ENCODE peak calls at places on chromosomes 13 and 19, in seven cellular contexts. One of them, this sample, is unnamed.

GRCh38 chr13:37751025-37751424 is 118.5 kb downstream of the TRPC4 start:
- DNase-seq in transverse colon: no peak
- DNase-seq in heart left ventricle: no peak
- DNase-seq in aorta: no peak
- DNase-seq in cardiac muscle cell: no peak
- DNase-seq in AG04450: no peak
- DNase-seq in CD4-positive, CD25-positive, alpha-beta regulatory T cell: no peak
- DNase-seq in this sample: no peak

GRCh38 chr13:80010286-80010831 is 330.6 kb downstream of the SPRY2 start:
- DNase-seq in CD4-positive, CD25-positive, alpha-beta regulatory T cell: no peak
- DNase-seq in cardiac muscle cell: no peak
- DNase-seq in transverse colon: no peak
- DNase-seq in heart left ventricle: no peak
- DNase-seq in AG04450: no peak
- DNase-seq in aorta: no peak
- DNase-seq in this sample: no peak

GRCh38 chr19:45506991-45507863 is at the start of gene VASP:
- DNase-seq in CD4-positive, CD25-positive, alpha-beta regulatory T cell: peak; percentile 85
- DNase-seq in AG04450: no peak
- DNase-seq in heart left ventricle: peak; percentile 91
- DNase-seq in cardiac muscle cell: peak; percentile 90
- DNase-seq in transverse colon: peak; percentile 96
- DNase-seq in aorta: peak; percentile 92
- DNase-seq in this sample: peak; percentile 86

GRCh38 chr19:55196803-55197202 is 12.5 kb downstream of the PTPRH start:
- DNase-seq in CD4-positive, CD25-positive, alpha-beta regulatory T cell: no peak
- DNase-seq in aorta: no peak
- DNase-seq in cardiac muscle cell: no peak
- DNase-seq in transverse colon: no peak
- DNase-seq in AG04450: no peak
- DNase-seq in heart left ventricle: no peak
- DNase-seq in this sample: no peak

GRCh38 chr19:31698352-31698751 is 349.1 kb upstream of the TSHZ3 start:
- DNase-seq in heart left ventricle: no peak
- DNase-seq in AG04450: no peak
- DNase-seq in aorta: no peak
- DNase-seq in CD4-positive, CD25-positive, alpha-beta regulatory T cell: no peak
- DNase-seq in transverse colon: no peak
- DNase-seq in cardiac muscle cell: no peak
- DNase-seq in this sample: no peak

GRCh38 chr13:113305208-113305607 is 8.2 kb downstream of the LAMP1 start:
- DNase-seq in CD4-positive, CD25-positive, alpha-beta regulatory T cell: no peak
- DNase-seq in aorta: no peak
- DNase-seq in heart left ventricle: no peak
- DNase-seq in cardiac muscle cell: no peak
- DNase-seq in transverse colon: no peak
- DNase-seq in AG04450: no peak
- DNase-seq in this sample: no peak

GRCh38 chr13:73039201-73040108 is 19.4 kb upstream of the KLF5 start:
- DNase-seq in aorta: no peak
- DNase-seq in heart left ventricle: no peak
- DNase-seq in transverse colon: no peak
- DNase-seq in AG04450: no peak
- DNase-seq in CD4-positive, CD25-positive, alpha-beta regulatory T cell: no peak
- DNase-seq in cardiac muscle cell: peak; percentile 12
- DNase-seq in this sample: no peak

GRCh38 chr13:86758116-86758515 is 913.1 kb upstream of the SLITRK5 start:
- DNase-seq in transverse colon: no peak
- DNase-seq in aorta: no peak
- DNase-seq in heart left ventricle: no peak
- DNase-seq in cardiac muscle cell: no peak
- DNase-seq in CD4-positive, CD25-positive, alpha-beta regulatory T cell: no peak
- DNase-seq in AG04450: no peak
- DNase-seq in this sample: no peak

GRCh38 chr13:20170931-20171330 is 10.1 kb upstream of the GJA3 start:
- DNase-seq in CD4-positive, CD25-positive, alpha-beta regulatory T cell: no peak
- DNase-seq in AG04450: no peak
- DNase-seq in transverse colon: no peak
- DNase-seq in aorta: no peak
- DNase-seq in heart left ventricle: no peak
- DNase-seq in cardiac muscle cell: no peak
- DNase-seq in this sample: no peak

GRCh38 chr13:26961890-26962615 is 201.5 kb upstream of the GPR12 start:
- DNase-seq in aorta: no peak
- DNase-seq in transverse colon: peak; percentile 82
- DNase-seq in heart left ventricle: no peak
- DNase-seq in AG04450: no peak
- DNase-seq in CD4-positive, CD25-positive, alpha-beta regulatory T cell: no peak
- DNase-seq in cardiac muscle cell: no peak
- DNase-seq in this sample: no peak

GRCh38 chr19:12782424-12783225 is 7.3 kb upstream of the HOOK2 start:
- DNase-seq in CD4-positive, CD25-positive, alpha-beta regulatory T cell: peak; percentile 95
- DNase-seq in cardiac muscle cell: peak; percentile 93
- DNase-seq in AG04450: no peak
- DNase-seq in aorta: peak; percentile 93
- DNase-seq in transverse colon: peak; percentile 90
- DNase-seq in heart left ventricle: peak; percentile 94
- DNase-seq in this sample: peak; percentile 79

GRCh38 chr19:12784394-12784870 is 6.9 kb upstream of the JUNB start:
- DNase-seq in cardiac muscle cell: no peak
- DNase-seq in CD4-positive, CD25-positive, alpha-beta regulatory T cell: peak; percentile 27
- DNase-seq in AG04450: no peak
- DNase-seq in heart left ventricle: no peak
- DNase-seq in aorta: no peak
- DNase-seq in transverse colon: no peak
- DNase-seq in this sample: no peak

GRCh38 chr19:12782174-12782423 is 6.7 kb upstream of the HOOK2 start:
- DNase-seq in cardiac muscle cell: no peak
- DNase-seq in aorta: no peak
- DNase-seq in CD4-positive, CD25-positive, alpha-beta regulatory T cell: no peak
- DNase-seq in heart left ventricle: no peak
- DNase-seq in transverse colon: no peak
- DNase-seq in AG04450: no peak
- DNase-seq in this sample: no peak

GRCh38 chr19:12783849-12784393 is 7.4 kb upstream of the JUNB start:
- DNase-seq in cardiac muscle cell: no peak
- DNase-seq in AG04450: no peak
- DNase-seq in aorta: peak; percentile 79
- DNase-seq in CD4-positive, CD25-positive, alpha-beta regulatory T cell: no peak
- DNase-seq in heart left ventricle: peak; percentile 82
- DNase-seq in transverse colon: peak; percentile 73
- DNase-seq in this sample: no peak

DNA sequence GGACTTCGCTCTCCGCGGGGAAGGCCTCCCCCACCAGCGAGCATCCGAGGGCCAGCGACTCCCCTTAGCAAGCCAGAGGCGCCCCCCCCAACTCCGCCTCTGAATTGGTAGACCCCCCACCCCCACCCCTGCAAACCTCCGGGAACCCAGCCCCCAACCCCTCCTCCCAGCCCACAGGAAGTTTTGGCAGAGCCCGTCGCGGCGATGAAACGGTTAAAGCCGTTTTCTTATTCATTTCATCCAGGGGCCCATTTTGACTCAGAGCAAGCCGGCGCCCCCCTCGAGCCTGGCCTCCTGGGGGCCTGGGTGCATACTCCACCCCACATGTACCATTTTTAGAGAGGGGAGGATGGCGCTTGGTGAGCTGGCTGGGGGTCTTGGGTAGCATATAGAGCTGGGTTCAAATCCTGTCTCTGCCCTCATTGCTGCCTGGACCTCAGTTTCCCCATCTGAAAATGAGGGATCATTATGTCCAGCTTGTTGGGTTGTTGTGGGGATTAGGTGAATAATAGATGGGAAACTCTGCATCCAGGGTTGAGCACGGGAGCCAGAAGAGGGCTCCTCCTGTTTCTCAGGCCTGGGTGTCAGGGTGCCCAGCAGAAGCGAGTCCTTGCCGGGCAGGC is 7.9 kb upstream of the JUNB start:
- DNase-seq in transverse colon: no peak
- DNase-seq in AG04450: no peak
- DNase-seq in cardiac muscle cell: no peak
- DNase-seq in CD4-positive, CD25-positive, alpha-beta regulatory T cell: no peak
- DNase-seq in heart left ventricle: no peak
- DNase-seq in aorta: no peak
- DNase-seq in this sample: peak; percentile 76
- H3K4me3 ChIP-seq in transverse colon: no peak overlapping the region
- H3K4me3 ChIP-seq in AG04450: peak overlapping the region; percentile 57
- H3K4me3 ChIP-seq in cardiac muscle cell: peak overlapping the region; percentile 39
- H3K4me3 ChIP-seq in CD4-positive, CD25-positive, alpha-beta regulatory T cell: peak overlapping the region; percentile 35
- H3K4me3 ChIP-seq in heart left ventricle: peak overlapping the region; percentile 57
- H3K4me3 ChIP-seq in aorta: no peak overlapping the region
- H3K4me3 ChIP-seq in this sample: peak overlapping the region; percentile 67

DNA sequence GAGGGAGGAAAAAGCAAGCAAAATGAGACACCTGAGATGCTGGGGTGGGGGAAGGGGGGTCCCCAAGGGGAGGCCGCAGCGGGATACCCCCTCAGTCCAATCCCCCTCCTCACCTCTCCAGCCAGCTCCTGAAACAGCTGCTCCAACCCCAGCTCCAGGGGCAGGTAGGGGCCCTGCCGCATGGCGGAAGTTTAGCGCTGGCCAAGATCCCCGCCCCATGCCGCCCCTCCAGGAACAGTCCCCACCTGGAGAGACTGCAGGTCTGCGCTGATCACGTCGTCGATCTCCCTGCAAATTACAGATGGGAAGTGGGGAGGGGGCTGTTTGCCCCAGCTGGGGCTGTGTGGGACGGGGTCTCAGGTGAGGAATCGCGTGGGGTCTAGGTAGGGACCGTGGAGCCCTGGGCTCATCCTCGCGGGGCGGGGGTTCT is 9.0 kb downstream of the CAPN12 start:
- DNase-seq in heart left ventricle: peak; percentile 31
- DNase-seq in AG04450: no peak
- DNase-seq in aorta: peak; percentile 41
- DNase-seq in cardiac muscle cell: no peak
- DNase-seq in CD4-positive, CD25-positive, alpha-beta regulatory T cell: peak; percentile 38
- DNase-seq in transverse colon: peak; percentile 73
- DNase-seq in this sample: no peak
- H3K4me3 ChIP-seq in heart left ventricle: no peak overlapping the region
- H3K4me3 ChIP-seq in AG04450: no peak overlapping the region
- H3K4me3 ChIP-seq in aorta: no peak overlapping the region
- H3K4me3 ChIP-seq in cardiac muscle cell: no peak overlapping the region
- H3K4me3 ChIP-seq in CD4-positive, CD25-positive, alpha-beta regulatory T cell: peak overlapping the region; percentile 7
- H3K4me3 ChIP-seq in transverse colon: no peak overlapping the region
- H3K4me3 ChIP-seq in this sample: no peak overlapping the region

GRCh38 chr19:18085702-18086457 is 854 bp downstream of the IL12RB1 start:
- DNase-seq in aorta: no peak
- DNase-seq in transverse colon: no peak
- DNase-seq in cardiac muscle cell: no peak
- DNase-seq in heart left ventricle: no peak
- DNase-seq in CD4-positive, CD25-positive, alpha-beta regulatory T cell: no peak
- DNase-seq in AG04450: no peak
- DNase-seq in this sample: no peak

GRCh38 chr19:18083929-18084684 is 2.6 kb downstream of the IL12RB1 start:
- DNase-seq in heart left ventricle: no peak
- DNase-seq in AG04450: no peak
- DNase-seq in aorta: no peak
- DNase-seq in transverse colon: no peak
- DNase-seq in CD4-positive, CD25-positive, alpha-beta regulatory T cell: no peak
- DNase-seq in cardiac muscle cell: no peak
- DNase-seq in this sample: no peak

GRCh38 chr19:18090545-18091216 is 3.9 kb upstream of the IL12RB1 start:
- DNase-seq in aorta: no peak
- DNase-seq in AG04450: no peak
- DNase-seq in transverse colon: no peak
- DNase-seq in cardiac muscle cell: peak; percentile 49
- DNase-seq in CD4-positive, CD25-positive, alpha-beta regulatory T cell: no peak
- DNase-seq in heart left ventricle: no peak
- DNase-seq in this sample: no peak

GRCh38 chr19:18089726-18090125 is 3.0 kb upstream of the IL12RB1 start:
- DNase-seq in aorta: no peak
- DNase-seq in heart left ventricle: no peak
- DNase-seq in CD4-positive, CD25-positive, alpha-beta regulatory T cell: no peak
- DNase-seq in transverse colon: no peak
- DNase-seq in cardiac muscle cell: no peak
- DNase-seq in AG04450: no peak
- DNase-seq in this sample: no peak

GRCh38 chr19:18086590-18087138 is at the start of gene IL12RB1:
- DNase-seq in cardiac muscle cell: no peak
- DNase-seq in transverse colon: peak; percentile 47
- DNase-seq in AG04450: no peak
- DNase-seq in aorta: no peak
- DNase-seq in heart left ventricle: no peak
- DNase-seq in CD4-positive, CD25-positive, alpha-beta regulatory T cell: peak; percentile 52
- DNase-seq in this sample: peak; percentile 37
- H3K4me3 ChIP-seq in cardiac muscle cell: no peak within 1 kb of the TSS
- H3K4me3 ChIP-seq in transverse colon: no peak within 1 kb of the TSS
- H3K4me3 ChIP-seq in AG04450: peak within 1 kb of the TSS; percentile 22
- H3K4me3 ChIP-seq in aorta: no peak within 1 kb of the TSS
- H3K4me3 ChIP-seq in heart left ventricle: peak within 1 kb of the TSS; percentile 33
- H3K4me3 ChIP-seq in CD4-positive, CD25-positive, alpha-beta regulatory T cell: peak within 1 kb of the TSS; percentile 92
- H3K4me3 ChIP-seq in this sample: peak within 1 kb of the TSS; percentile 58

GRCh38 chr19:18940791-18941627 is at the start of gene HOMER3:
- DNase-seq in AG04450: no peak
- DNase-seq in aorta: peak; percentile 86
- DNase-seq in transverse colon: peak; percentile 85
- DNase-seq in heart left ventricle: peak; percentile 86
- DNase-seq in CD4-positive, CD25-positive, alpha-beta regulatory T cell: peak; percentile 52
- DNase-seq in cardiac muscle cell: peak; percentile 72
- DNase-seq in this sample: peak; percentile 20

GRCh38 chr19:18943465-18943864 is 2.4 kb upstream of the HOMER3 start:
- DNase-seq in aorta: no peak
- DNase-seq in CD4-positive, CD25-positive, alpha-beta regulatory T cell: no peak
- DNase-seq in cardiac muscle cell: no peak
- DNase-seq in heart left ventricle: no peak
- DNase-seq in transverse colon: no peak
- DNase-seq in AG04450: no peak
- DNase-seq in this sample: no peak

GRCh38 chr19:18939922-18940775 is 868 bp downstream of the HOMER3 start:
- DNase-seq in transverse colon: peak; percentile 60
- DNase-seq in aorta: peak; percentile 76
- DNase-seq in cardiac muscle cell: peak; percentile 55
- DNase-seq in CD4-positive, CD25-positive, alpha-beta regulatory T cell: no peak
- DNase-seq in AG04450: no peak
- DNase-seq in heart left ventricle: peak; percentile 56
- DNase-seq in this sample: no peak

GRCh38 chr19:18942692-18943091 is 1.7 kb upstream of the HOMER3 start:
- DNase-seq in CD4-positive, CD25-positive, alpha-beta regulatory T cell: no peak
- DNase-seq in aorta: no peak
- DNase-seq in AG04450: no peak
- DNase-seq in heart left ventricle: no peak
- DNase-seq in cardiac muscle cell: no peak
- DNase-seq in transverse colon: no peak
- DNase-seq in this sample: no peak

DNA sequence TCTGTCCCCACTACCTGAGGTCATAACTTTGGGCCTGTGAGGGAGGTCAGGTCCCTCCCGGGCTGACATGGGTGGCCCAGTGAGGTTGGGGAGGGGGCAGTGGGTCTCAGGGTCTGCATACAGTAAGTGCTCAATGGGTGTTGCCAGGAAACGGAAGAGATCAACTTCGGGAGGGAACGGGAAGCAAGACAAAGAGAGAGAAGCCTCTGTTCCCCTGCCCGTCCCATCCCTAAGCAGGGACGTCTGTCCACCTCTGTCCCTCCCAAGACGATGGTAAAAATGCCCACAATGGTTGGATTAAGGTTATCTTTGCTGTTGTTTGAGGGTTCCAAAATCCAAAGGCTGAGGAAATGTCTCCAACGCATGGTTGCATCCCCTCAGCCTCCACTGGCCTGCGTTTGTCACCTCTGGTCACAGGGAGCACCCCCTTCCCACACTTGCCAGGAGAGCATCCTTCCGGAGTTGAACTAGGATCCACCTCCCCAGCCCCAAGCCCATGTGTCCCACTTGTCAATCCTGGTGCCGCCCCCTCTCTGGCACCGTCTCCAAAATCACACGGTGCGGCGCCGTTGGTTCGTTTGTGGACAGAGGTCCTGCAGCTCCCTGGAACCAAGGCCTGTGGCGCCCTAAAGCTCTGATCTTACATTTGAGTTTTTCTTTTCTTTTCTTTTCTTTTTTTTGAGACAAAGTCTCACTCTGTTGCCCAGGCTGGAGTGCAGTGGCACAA is 774 bp upstream of the HOMER3 start:
- DNase-seq in heart left ventricle: no peak
- DNase-seq in transverse colon: no peak
- DNase-seq in aorta: no peak
- DNase-seq in CD4-positive, CD25-positive, alpha-beta regulatory T cell: no peak
- DNase-seq in cardiac muscle cell: no peak
- DNase-seq in AG04450: no peak
- DNase-seq in this sample: no peak
- H3K4me3 ChIP-seq in heart left ventricle: peak overlapping the region; percentile 27
- H3K4me3 ChIP-seq in transverse colon: no peak overlapping the region
- H3K4me3 ChIP-seq in aorta: no peak overlapping the region
- H3K4me3 ChIP-seq in CD4-positive, CD25-positive, alpha-beta regulatory T cell: no peak overlapping the region
- H3K4me3 ChIP-seq in cardiac muscle cell: no peak overlapping the region
- H3K4me3 ChIP-seq in AG04450: peak overlapping the region; percentile 58
- H3K4me3 ChIP-seq in this sample: peak overlapping the region; percentile 35